ENCODE peak calls at places on chromosomes 5 and 9, in ten cellular contexts. R is LNCaP clone FGC; F is H7; L is skeletal muscle cell; H is CD8-positive, alpha-beta memory T cell; S is colonic mucosa; E is retinal pigment epithelial cell; V is right atrium auricular region; T is stomach; K is fibroblast of the aortic adventitia. M is an unnamed sample.

GRCh38 chr9:134301387-134302129 is 24.7 kb upstream of the RXRA start:
- DNase-seq in R (no peak), F (no peak), L (no peak), H (peak; percentile 45), S (no peak), E (no peak), V (no peak), T (no peak), K (no peak), M (no peak)

GRCh38 chr5:156120777-156121176 is 206.2 kb upstream of the SGCD start:
- DNase-seq in R (no peak), F (no peak), L (peak; percentile 43), H (no peak), S (no peak), E (no peak), V (no peak), T (no peak), K (no peak), M (peak; percentile 78)

GRCh38 chr9:6788175-6789016 is 30.6 kb downstream of the KDM4C start:
- DNase-seq in R (no peak), F (peak; percentile 38), L (peak; percentile 21), H (no peak), S (peak; percentile 53), E (no peak), V (no peak), T (peak; percentile 39), K (peak; percentile 58), M (peak; percentile 47)

GRCh38 chr9:109728696-109729300 is 51.2 kb upstream of the PALM2AKAP2 start:
- DNase-seq in R (no peak), F (no peak), L (no peak), H (no peak), S (no peak), E (no peak), V (no peak), T (no peak), K (no peak), M (peak; percentile 63)

GRCh38 chr9:97786341-97786740 is 66.7 kb upstream of the FOXE1 start:
- DNase-seq in R (no peak), F (no peak), L (no peak), H (no peak), S (no peak), E (no peak), V (peak; percentile 28), T (no peak), K (peak; percentile 13), M (peak; percentile 22)

GRCh38 chr5:175382171-175382570 is 61.8 kb downstream of the DRD1 start:
- DNase-seq in R (no peak), F (no peak), L (no peak), H (no peak), S (no peak), E (no peak), V (no peak), T (no peak), K (no peak), M (no peak)

GRCh38 chr5:24472518-24472917 is 172.3 kb downstream of the CDH10 start:
- DNase-seq in R (no peak), F (no peak), L (no peak), H (no peak), S (no peak), E (no peak), V (no peak), T (no peak), K (no peak), M (no peak)

GRCh38 chr5:129904667-129905466 is 602 bp downstream of the CHSY3 start:
- DNase-seq in R (no peak), F (peak; percentile 72), L (no peak), H (no peak), S (no peak), E (no peak), V (no peak), T (no peak), K (no peak), M (peak; percentile 12)

GRCh38 chr9:3868012-3868411 is 342.2 kb upstream of the RFX3 start:
- DNase-seq in R (no peak), F (no peak), L (no peak), H (no peak), S (no peak), E (no peak), V (no peak), T (no peak), K (no peak), M (peak; percentile 34)

GRCh38 chr5:16234598-16234997 is 55.0 kb upstream of the MARCHF11 start:
- DNase-seq in R (no peak), F (no peak), L (no peak), H (no peak), S (no peak), E (no peak), V (no peak), T (no peak), K (no peak), M (no peak)

DNA sequence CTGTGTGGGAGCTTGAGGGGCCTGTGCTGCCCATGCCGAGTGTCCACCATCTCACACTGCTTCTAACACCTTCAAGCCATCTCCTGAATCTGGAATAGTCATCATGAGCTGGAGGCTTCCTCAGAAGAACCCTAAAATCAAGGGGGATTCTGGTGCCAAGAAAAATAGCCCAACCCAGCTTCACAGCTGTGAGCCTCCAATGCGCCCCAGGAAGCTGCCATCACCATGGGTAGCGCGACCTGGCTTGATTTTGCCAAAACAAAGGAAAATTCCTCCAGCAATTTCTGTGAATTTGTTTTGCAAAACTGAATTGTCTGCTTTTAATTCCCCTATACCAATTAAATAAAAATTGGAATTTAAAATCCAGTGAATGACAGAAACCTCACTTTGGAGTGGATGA is 6.2 kb upstream of the TIFAB start:
- DNase-seq in R (no peak), F (no peak), L (no peak), H (no peak), S (no peak), E (no peak), V (no peak), T (no peak), K (no peak), M (no peak)
- H3K4me3 ChIP-seq in R (no peak overlapping the region), F (no peak overlapping the region), L (no peak overlapping the region), H (no peak overlapping the region), S (no peak overlapping the region), E (no peak overlapping the region), V (no peak overlapping the region), T (no peak overlapping the region), K (no peak overlapping the region), M (no peak overlapping the region)

GRCh38 chr9:19130436-19130835 is 3.1 kb upstream of the PLIN2 start:
- DNase-seq in R (no peak), F (no peak), L (no peak), H (no peak), S (no peak), E (no peak), V (no peak), T (no peak), K (no peak), M (no peak)

GRCh38 chr9:19122490-19123042 is 4.7 kb downstream of the PLIN2 start:
- DNase-seq in R (no peak), F (no peak), L (no peak), H (no peak), S (no peak), E (no peak), V (no peak), T (no peak), K (no peak), M (no peak)

GRCh38 chr9:19133549-19134345 is 6.5 kb upstream of the PLIN2 start:
- DNase-seq in R (no peak), F (no peak), L (no peak), H (no peak), S (no peak), E (no peak), V (no peak), T (no peak), K (no peak), M (no peak)

GRCh38 chr9:19124430-19124793 is 2.9 kb downstream of the PLIN2 start:
- DNase-seq in R (no peak), F (no peak), L (no peak), H (no peak), S (no peak), E (no peak), V (no peak), T (no peak), K (peak; percentile 17), M (no peak)

DNA sequence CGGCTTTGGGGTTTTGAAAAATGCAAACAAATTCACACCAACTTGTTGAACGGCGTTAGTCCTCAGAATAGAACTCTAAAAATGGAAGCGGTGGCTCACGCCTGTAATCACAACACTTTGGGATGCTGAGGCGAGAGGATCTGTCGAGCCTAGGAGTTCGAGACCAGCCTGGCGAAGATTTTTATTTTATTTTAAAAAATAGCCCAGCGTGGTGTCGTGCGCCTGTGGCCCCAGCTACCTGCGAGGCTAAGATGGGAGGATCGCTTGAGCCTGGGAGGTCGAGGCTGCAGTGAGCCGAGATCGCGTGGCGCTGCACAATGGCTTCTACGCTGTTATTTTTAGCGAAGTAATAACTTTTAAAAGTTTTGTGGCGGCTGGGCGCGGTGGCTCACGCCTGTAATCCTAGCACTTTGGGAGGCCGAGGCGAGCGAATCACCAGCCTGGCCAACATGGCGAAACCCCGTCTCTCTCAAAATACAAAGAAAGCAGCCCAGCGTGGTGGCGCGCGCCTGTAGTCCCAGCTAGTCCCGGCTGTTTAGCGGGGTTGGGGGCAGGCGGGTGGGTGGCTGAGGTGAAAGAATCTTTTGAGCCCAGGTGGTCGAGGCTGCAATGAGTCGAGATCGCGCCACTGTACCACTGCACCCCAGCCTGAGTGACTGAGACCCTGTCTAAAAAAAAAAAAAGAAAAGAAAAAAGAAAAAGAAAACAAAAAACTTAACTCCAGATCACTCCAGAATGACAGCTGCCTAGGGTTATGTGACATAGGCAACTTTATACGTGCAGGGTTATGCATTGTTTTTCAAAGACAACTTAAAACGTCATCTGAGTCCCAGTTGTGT is 808 bp upstream of the PLIN2 start:
- DNase-seq in R (no peak), F (peak; percentile 75), L (no peak), H (peak; percentile 15), S (peak; percentile 50), E (no peak), V (no peak), T (peak; percentile 27), K (peak; percentile 47), M (no peak)
- H3K4me3 ChIP-seq in R (no peak overlapping the region), F (peak overlapping the region; percentile 92), L (peak overlapping the region; percentile 78), H (peak overlapping the region; percentile 57), S (peak overlapping the region; percentile 76), E (peak overlapping the region; percentile 84), V (peak overlapping the region; percentile 89), T (peak overlapping the region; percentile 91), K (peak overlapping the region; percentile 81), M (peak overlapping the region; percentile 85)

DNA sequence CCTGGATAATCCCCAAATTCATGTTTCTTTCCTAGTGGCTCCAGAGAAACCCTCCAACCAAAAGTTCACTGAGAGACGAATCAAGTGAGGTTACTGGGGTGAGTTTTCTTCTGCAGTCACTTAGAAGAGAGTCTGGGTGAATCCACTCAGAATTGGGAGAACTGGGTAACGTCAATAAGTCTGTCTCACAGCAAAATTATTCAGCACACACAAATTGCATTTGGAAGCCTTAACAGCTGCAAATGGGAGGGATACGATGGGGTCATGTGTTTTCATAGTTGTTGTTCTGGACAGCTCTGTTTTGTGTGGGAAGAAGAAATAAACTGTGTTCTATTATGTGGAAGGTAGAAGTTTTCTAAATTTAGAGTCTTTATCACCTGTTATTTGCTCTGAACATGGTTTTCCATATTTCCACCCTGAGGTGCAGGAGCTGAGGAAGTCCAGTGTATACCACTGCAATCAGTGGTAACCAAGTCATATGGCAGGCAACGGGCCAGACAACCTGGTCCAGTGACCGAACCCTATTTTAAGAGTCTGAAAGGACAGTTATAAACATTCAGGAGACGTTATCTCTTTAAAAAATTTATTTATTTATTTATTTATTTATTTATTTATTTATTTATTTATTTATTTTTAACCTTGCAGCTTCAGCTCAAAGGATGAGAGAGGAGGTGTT is 21.9 kb downstream of the MARCHF3 start:
- DNase-seq in R (no peak), F (no peak), L (no peak), H (no peak), S (no peak), E (no peak), V (no peak), T (no peak), K (no peak), M (no peak)
- H3K4me3 ChIP-seq in R (no peak overlapping the region), F (no peak overlapping the region), L (no peak overlapping the region), H (no peak overlapping the region), S (no peak overlapping the region), E (no peak overlapping the region), V (no peak overlapping the region), T (no peak overlapping the region), K (no peak overlapping the region), M (no peak overlapping the region)

GRCh38 chr5:179617930-179618329 is 5.5 kb downstream of the HNRNPH1 start:
- DNase-seq in R (no peak), F (no peak), L (no peak), H (no peak), S (no peak), E (no peak), V (no peak), T (no peak), K (no peak), M (no peak)
- H3K4me3 ChIP-seq in R (no peak overlapping the region), F (no peak overlapping the region), L (no peak overlapping the region), H (no peak overlapping the region), S (no peak overlapping the region), E (no peak overlapping the region), V (no peak overlapping the region), T (no peak overlapping the region), K (no peak overlapping the region), M (no peak overlapping the region)

M was measured in AG10803.